ENCODE peak calls at places on chromosomes 7 and 10, in ten cellular contexts. C is NCI-H2171, M is cerebellar cortex, U is AG08396, T is AG10803, G is RWPE1, Y is SK-N-SH, O is NCI-H2081, R is WERI-Rb-1, Q is ELF-1. I is an unnamed sample.

GRCh38 chr7:46286957-46287356 is 365.9 kb upstream of the IGFBP3 start:
- DNase-seq in C (no peak), M (no peak), U (no peak), T (no peak), G (no peak), Y (no peak), O (no peak), R (no peak), Q (no peak), I (no peak)

GRCh38 chr7:28355553-28356319 is 56.6 kb upstream of the CREB5 start:
- DNase-seq in C (peak), M (no peak), U (no peak), T (no peak), G (no peak), Y (no peak), O (peak), R (no peak), Q (no peak), I (no peak)

GRCh38 chr10:75032119-75032518 is 79.3 kb upstream of the SAMD8 start:
- DNase-seq in C (no peak), M (no peak), U (no peak), T (no peak), G (no peak), Y (no peak), O (no peak), R (no peak), Q (no peak), I (no peak)

GRCh38 chr7:42893341-42894242 is 18.3 kb downstream of the C7orf25 start:
- DNase-seq in C (no peak), M (no peak), U (no peak), T (no peak), G (no peak), Y (no peak), O (no peak), R (peak), Q (peak), I (no peak)

GRCh38 chr7:140896996-140897395 is 27.7 kb downstream of the BRAF start:
- DNase-seq in C (no peak), M (no peak), U (no peak), T (no peak), G (no peak), Y (no peak), O (no peak), R (no peak), Q (no peak), I (no peak)

GRCh38 chr7:134449596-134450194 is 9.2 kb downstream of the AKR1B1 start:
- DNase-seq in C (no peak), M (no peak), U (no peak), T (peak), G (no peak), Y (no peak), O (no peak), R (no peak), Q (no peak), I (no peak)

GRCh38 chr7:44639701-44640321 is 33.4 kb downstream of the OGDH start:
- DNase-seq in C (no peak), M (peak), U (peak), T (peak), G (peak), Y (peak), O (no peak), R (peak), Q (peak), I (peak)

GRCh38 chr7:3673524-3673923 is 372.5 kb downstream of the SDK1 start:
- DNase-seq in C (no peak), M (peak), U (no peak), T (no peak), G (peak), Y (peak), O (peak), R (peak), Q (peak), I (peak)

GRCh38 chr10:127989481-127989964 is 82.6 kb downstream of the PTPRE start:
- DNase-seq in C (no peak), M (no peak), U (no peak), T (no peak), G (no peak), Y (peak), O (no peak), R (no peak), Q (no peak), I (no peak)

GRCh38 chr7:47573758-47574472 is 8.0 kb downstream of the TNS3 start:
- DNase-seq in C (no peak), M (no peak), U (no peak), T (peak), G (peak), Y (peak), O (no peak), R (no peak), Q (peak), I (no peak)

GRCh38 chr10:30865141-30865926 is 166.3 kb downstream of the ZNF438 start:
- DNase-seq in C (no peak), M (no peak), U (no peak), T (no peak), G (no peak), Y (no peak), O (no peak), R (no peak), Q (no peak), I (no peak)

GRCh38 chr10:73408061-73408460 is 5.8 kb downstream of the ANXA7 start:
- DNase-seq in C (no peak), M (no peak), U (no peak), T (no peak), G (no peak), Y (no peak), O (no peak), R (no peak), Q (no peak), I (no peak)

GRCh38 chr10:76563286-76563685 is 1074.3 kb downstream of the KCNMA1 start:
- DNase-seq in C (no peak), M (no peak), U (no peak), T (no peak), G (no peak), Y (no peak), O (no peak), R (no peak), Q (no peak), I (no peak)

GRCh38 chr7:17347426-17347825 is 49.0 kb downstream of the AHR start:
- DNase-seq in C (no peak), M (no peak), U (no peak), T (no peak), G (no peak), Y (no peak), O (no peak), R (no peak), Q (no peak), I (no peak)

GRCh38 chr7:133940368-133940767 is 186.8 kb upstream of the LRGUK start:
- DNase-seq in C (no peak), M (no peak), U (no peak), T (no peak), G (no peak), Y (no peak), O (peak), R (peak), Q (no peak), I (no peak)

GRCh38 chr10:75959209-75959608 is 527.8 kb downstream of the LRMDA start:
- DNase-seq in C (no peak), M (no peak), U (peak), T (peak), G (peak), Y (no peak), O (no peak), R (no peak), Q (peak), I (no peak)

GRCh38 chr10:119973261-119973660 is 80.7 kb downstream of the SEC23IP start:
- DNase-seq in C (no peak), M (peak), U (no peak), T (peak), G (peak), Y (no peak), O (no peak), R (no peak), Q (peak), I (no peak)

GRCh38 chr7:48085433-48085791 is 3.7 kb upstream of the UPP1 start:
- DNase-seq in C (no peak), M (no peak), U (no peak), T (no peak), G (no peak), Y (no peak), O (no peak), R (no peak), Q (no peak), I (no peak)

GRCh38 chr7:138008588-138009349 is 6.9 kb upstream of the CREB3L2 start:
- DNase-seq in C (peak), M (peak), U (peak), T (peak), G (peak), Y (peak), O (peak), R (no peak), Q (peak), I (peak)

GRCh38 chr10:24650669-24651391 is 72.9 kb downstream of the ARHGAP21 start:
- DNase-seq in C (no peak), M (no peak), U (no peak), T (no peak), G (no peak), Y (no peak), O (no peak), R (no peak), Q (peak), I (no peak)

GRCh38 chr7:1883834-1884582 is 213.9 kb downstream of the ELFN1 start:
- DNase-seq in C (no peak), M (no peak), U (no peak), T (no peak), G (no peak), Y (no peak), O (no peak), R (no peak), Q (peak), I (no peak)

GRCh38 chr7:134783294-134784069 is 4.0 kb downstream of the CALD1 start:
- DNase-seq in C (no peak), M (no peak), U (no peak), T (no peak), G (no peak), Y (no peak), O (no peak), R (no peak), Q (no peak), I (no peak)

GRCh38 chr7:36686499-36686898 is 37.8 kb downstream of the AOAH start:
- DNase-seq in C (no peak), M (no peak), U (no peak), T (no peak), G (peak), Y (no peak), O (no peak), R (no peak), Q (no peak), I (no peak)

GRCh38 chr7:28684729-28685211 is 272.5 kb downstream of the CREB5 start:
- DNase-seq in C (no peak), M (no peak), U (no peak), T (no peak), G (no peak), Y (no peak), O (no peak), R (no peak), Q (no peak), I (peak)

GRCh38 chr7:84998665-84999064 is 188.2 kb downstream of the SEMA3D start:
- DNase-seq in C (no peak), M (no peak), U (no peak), T (no peak), G (no peak), Y (peak), O (no peak), R (no peak), Q (no peak), I (no peak)

GRCh38 chr7:149370790-149371189 is 90.1 kb downstream of the ZNF777 start:
- DNase-seq in C (no peak), M (no peak), U (no peak), T (no peak), G (no peak), Y (no peak), O (no peak), R (no peak), Q (no peak), I (no peak)